ENCODE peak calls at places on chromosomes 16 and 17, in six cellular contexts. X is heart left ventricle; F is BE2C; S is bronchial epithelial cell; C is CD4-positive, CD25-positive, alpha-beta regulatory T cell; T is breast epithelium. J is an unnamed sample. For H3K36me3, the result is how much of the 10 kb centered on the place peaks cover.

GRCh38 chr17:70327723-70328122 is 158.4 kb downstream of the KCNJ2 start:
- DNase-seq in X (no peak), F (no peak), S (no peak), C (no peak), T (no peak), J (no peak)

GRCh38 chr17:72852267-72852945 is 240.1 kb downstream of the SLC39A11 start:
- DNase-seq in X (no peak), F (no peak), S (no peak), C (no peak), T (no peak), J (no peak)

GRCh38 chr17:67602974-67603373 is 114.8 kb upstream of the NOL11 start:
- DNase-seq in X (no peak), F (peak), S (peak), C (peak), T (no peak), J (peak)

GRCh38 chr16:30351586-30352419 is 3.3 kb downstream of the CD2BP2 start:
- DNase-seq in X (peak), F (no peak), S (peak), C (no peak), T (peak), J (no peak)

GRCh38 chr17:40177275-40177874 is at the start of gene RAPGEFL1:
- DNase-seq in X (peak), F (peak), S (peak), C (peak), T (peak), J (peak)

GRCh38 chr16:48123104-48123788 is 32.5 kb downstream of the ABCC12 start:
- DNase-seq in X (no peak), F (no peak), S (peak), C (no peak), T (no peak), J (no peak)

GRCh38 chr17:79812969-79813825 is 16.3 kb upstream of the CBX8 start:
- DNase-seq in X (no peak), F (peak), S (no peak), C (no peak), T (no peak), J (no peak)

GRCh38 chr16:2736476-2737237 is 15.8 kb upstream of the SRRM2 start:
- DNase-seq in X (no peak), F (no peak), S (no peak), C (no peak), T (no peak), J (no peak)

GRCh38 chr17:29840884-29841283 is 89.1 kb downstream of the SSH2 start:
- DNase-seq in X (no peak), F (no peak), S (peak), C (no peak), T (no peak), J (no peak)

GRCh38 chr17:27970587-27970986 is 71.9 kb upstream of the NLK start:
- DNase-seq in X (no peak), F (no peak), S (no peak), C (no peak), T (no peak), J (no peak)

GRCh38 chr16:280552-280951 is at the start of gene ARHGDIG:
- DNase-seq in X (no peak), F (peak), S (no peak), C (no peak), T (no peak), J (no peak)

GRCh38 chr17:40349477-40350409 is 14.8 kb downstream of the GJD3 start:
- DNase-seq in X (peak), F (peak), S (peak), C (no peak), T (no peak), J (no peak)

GRCh38 chr16:64780445-64780844 is 341.4 kb downstream of the CDH11 start:
- DNase-seq in X (no peak), F (no peak), S (no peak), C (no peak), T (no peak), J (no peak)

GRCh38 chr17:49414271-49414621 is 436 bp downstream of the PHB1 start:
- DNase-seq in X (no peak), F (no peak), S (peak), C (no peak), T (no peak), J (no peak)

GRCh38 chr17:27555364-27555763 is 75.6 kb upstream of the LGALS9 start:
- DNase-seq in X (no peak), F (no peak), S (no peak), C (no peak), T (no peak), J (no peak)

GRCh38 chr17:40329981-40330794 is 21.2 kb downstream of the RARA start:
- DNase-seq in X (peak), F (no peak), S (no peak), C (no peak), T (peak), J (peak)

GRCh38 chr17:54662978-54663876 is 237.4 kb upstream of the TOM1L1 start:
- DNase-seq in X (no peak), F (no peak), S (no peak), C (no peak), T (no peak), J (no peak)

GRCh38 chr17:60548990-60549389 is 22.9 kb upstream of the APPBP2 start:
- DNase-seq in X (no peak), F (no peak), S (no peak), C (no peak), T (no peak), J (no peak)

GRCh38 chr16:57191056-57191536 is 5.0 kb downstream of the RSPRY1 start:
- DNase-seq in X (no peak), F (no peak), S (peak), C (no peak), T (no peak), J (no peak)

GRCh38 chr16:68081796-68082567 is 3.2 kb upstream of the NFATC3 start:
- DNase-seq in X (no peak), F (no peak), S (no peak), C (no peak), T (no peak), J (no peak)

GRCh38 chr17:19753661-19754463 is 5.8 kb upstream of the ALDH3A1 start:
- DNase-seq in X (peak), F (peak), S (peak), C (no peak), T (peak), J (no peak)

GRCh38 chr17:9115446-9116265 is 94.3 kb downstream of the NTN1 start:
- DNase-seq in X (peak), F (no peak), S (peak), C (no peak), T (no peak), J (peak)

GRCh38 chr17:69978056-69978646 is 96.9 kb upstream of the KCNJ16 start:
- DNase-seq in X (no peak), F (no peak), S (peak), C (no peak), T (no peak), J (no peak)

GRCh38 chr16:31754998-31755615 is 118.5 kb upstream of the ZNF267 start:
- DNase-seq in X (no peak), F (no peak), S (no peak), C (no peak), T (no peak), J (no peak)

GRCh38 chr16:66493490-66494401 is 56.2 kb downstream of the TK2 start:
- DNase-seq in X (no peak), F (no peak), S (no peak), C (no peak), T (peak), J (no peak)
- H3K4me3 ChIP-seq in X (no peak), F (no peak), S (no peak), C (no peak), T (no peak), J (no peak)

GRCh38 chr16:25177512-25177830 is 39.3 kb upstream of the AQP8 start:
- DNase-seq in X (no peak), F (no peak), S (no peak), C (no peak), T (no peak), J (no peak)
- H3K36me3 ChIP-seq in X (under half), F (under half), S (under half), C (under half), T (under half), J (under half)

GRCh38 chr17:7282752-7283321 is 1.3 kb downstream of the SLC2A4 start:
- DNase-seq in X (no peak), F (no peak), S (no peak), C (no peak), T (no peak), J (no peak)
- H3K4me3 ChIP-seq in X (peak), F (no peak), S (no peak), C (no peak), T (peak), J (no peak)

DNA sequence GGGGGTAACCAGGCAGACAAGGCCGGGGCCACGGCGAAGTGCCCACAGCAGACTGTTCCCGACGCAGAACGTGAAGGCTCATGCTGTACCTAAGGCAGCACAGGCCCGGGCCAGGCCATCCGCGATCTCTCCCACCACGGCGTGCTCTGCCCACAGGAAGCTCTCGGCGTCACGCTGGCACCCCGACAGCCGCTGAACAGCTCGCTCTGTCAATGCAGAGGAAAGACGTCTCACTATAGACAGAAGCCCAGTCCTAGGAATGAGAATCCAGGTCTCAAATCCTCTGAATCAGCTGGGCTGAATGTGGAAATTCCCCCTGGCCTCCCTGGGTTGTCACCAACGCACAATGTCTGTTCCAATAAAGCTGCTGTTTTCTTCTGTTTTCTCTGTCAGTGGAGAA is 21.4 kb downstream of the SERPINF1 start:
- DNase-seq in X (peak), F (no peak), S (peak), C (no peak), T (no peak), J (no peak)
- H3K36me3 ChIP-seq in X (under half), F (under half), S (under half), C (half or more), T (under half), J (under half)

GRCh38 chr16:46828943-46829342 is 2.0 kb downstream of the C16orf87 start:
- DNase-seq in X (no peak), F (no peak), S (no peak), C (no peak), T (no peak), J (no peak)
- H3K4me3 ChIP-seq in X (no peak), F (no peak), S (no peak), C (peak), T (no peak), J (no peak)

DNA sequence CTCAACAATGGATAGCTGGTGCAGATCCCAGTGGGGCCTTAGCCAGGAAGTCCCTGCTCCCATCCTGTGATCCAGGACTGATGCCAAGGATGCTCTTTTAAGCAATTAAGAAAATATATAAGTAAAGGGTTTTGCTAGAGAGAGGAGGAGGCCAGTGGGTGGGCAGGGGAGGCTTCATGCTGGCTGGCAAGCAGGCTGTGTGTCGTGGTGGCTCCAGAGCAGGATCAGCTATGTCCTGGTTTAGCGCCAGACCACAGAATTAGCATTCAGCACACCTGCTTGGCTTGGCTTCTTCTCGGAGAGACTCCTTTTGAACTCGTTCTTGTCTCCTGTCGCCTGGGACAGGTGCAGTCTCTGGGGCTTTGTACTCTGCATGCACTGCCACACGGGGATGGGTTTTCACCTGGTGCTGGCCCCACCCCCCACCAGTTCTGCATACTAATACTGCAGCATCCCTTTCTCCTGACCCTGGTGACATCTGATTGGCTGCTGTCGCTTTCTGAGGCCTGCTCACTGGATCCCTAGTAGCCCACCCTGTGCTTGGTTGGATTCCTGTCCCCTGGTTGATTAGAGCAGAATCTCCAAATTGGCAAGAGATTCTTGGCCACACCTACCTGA is 66.1 kb downstream of the PLD6 start:
- DNase-seq in X (no peak), F (no peak), S (no peak), C (no peak), T (no peak), J (no peak)
- H3K36me3 ChIP-seq in X (under half), F (under half), S (under half), C (half or more), T (under half), J (under half)

GRCh38 chr17:38657824-38658740 is 16.7 kb downstream of the EPOP start:
- DNase-seq in X (no peak), F (no peak), S (no peak), C (no peak), T (no peak), J (no peak)
- H3K4me3 ChIP-seq in X (no peak), F (no peak), S (no peak), C (no peak), T (no peak), J (no peak)

GRCh38 chr17:7909080-7909479 is 7.0 kb downstream of the RNF227 start:
- DNase-seq in X (no peak), F (no peak), S (no peak), C (no peak), T (no peak), J (no peak)
- H3K36me3 ChIP-seq in X (under half), F (under half), S (under half), C (half or more), T (under half), J (half or more)

J was measured in CD8-positive, alpha-beta T cell.